ENCODE peak calls at places on chromosomes 12 and 14, in five cellular contexts. O is astrocyte, H is fibroblast of the aortic adventitia, N is foreskin keratinocyte, M is PC-9. U is an unnamed sample.
A peak's percentile ranks its signal among the peaks of the same experiment; 100 is the strongest.

GRCh38 chr14:45085004-45085403 is 1.1 kb downstream of the PRPF39 start:
- DNase-seq in O (peak; percentile 12), N (peak; percentile 19), M (no peak), H (peak; percentile 61), U (no peak)

GRCh38 chr12:81668475-81668874 is 90.7 kb downstream of the PPFIA2 start:
- DNase-seq in N (peak; percentile 88), H (peak; percentile 78), O (peak; percentile 100), M (no peak), U (no peak)

GRCh38 chr14:32472512-32473472 is 143.7 kb downstream of the AKAP6 start:
- DNase-seq in M (peak; percentile 79), N (peak; percentile 94), O (peak; percentile 74), H (peak; percentile 84), U (peak; percentile 61)

GRCh38 chr14:102848830-102849521 is 71.7 kb downstream of the TRAF3 start:
- DNase-seq in N (no peak), M (no peak), H (no peak), O (peak; percentile 20), U (peak; percentile 33)

GRCh38 chr12:121748571-121749265 is 36.2 kb downstream of the TMEM120B start:
- DNase-seq in N (peak; percentile 27), O (peak; percentile 86), H (peak; percentile 80), M (peak; percentile 66), U (no peak)

GRCh38 chr12:30939234-30939633 is 12.7 kb downstream of the TSPAN11 start:
- DNase-seq in O (no peak), H (no peak), M (peak; percentile 37), N (no peak), U (no peak)

GRCh38 chr12:68233498-68233897 is 7.9 kb upstream of the IL26 start:
- DNase-seq in N (no peak), O (no peak), H (no peak), M (no peak), U (no peak)

GRCh38 chr12:131912526-131913274 is 16.4 kb upstream of the PUS1 start:
- DNase-seq in H (peak; percentile 76), M (no peak), O (peak; percentile 80), N (no peak), U (peak; percentile 97)

GRCh38 chr14:56979961-56980360 is 169.7 kb upstream of the OTX2 start:
- DNase-seq in O (no peak), H (no peak), M (no peak), N (no peak), U (no peak)

GRCh38 chr14:61973981-61974380 is 211.8 kb downstream of the SNAPC1 start:
- DNase-seq in O (peak; percentile 72), M (no peak), H (no peak), N (peak; percentile 69), U (no peak)

GRCh38 chr12:14960548-14961465 is 594 bp downstream of the ARHGDIB start:
- DNase-seq in O (peak; percentile 56), N (peak; percentile 82), H (peak; percentile 34), M (peak; percentile 85), U (peak; percentile 65)

GRCh38 chr14:70064111-70064885 is 124.5 kb downstream of the SLC8A3 start:
- DNase-seq in M (no peak), H (no peak), N (no peak), O (no peak), U (no peak)

GRCh38 chr12:91781114-91781513 is 364.5 kb downstream of the BTG1 start:
- DNase-seq in N (peak; percentile 44), O (peak; percentile 25), H (peak; percentile 32), M (no peak), U (no peak)

GRCh38 chr14:38989917-38990546 is 113.0 kb downstream of the SEC23A start:
- DNase-seq in O (no peak), N (no peak), M (no peak), H (no peak), U (no peak)

GRCh38 chr14:95597784-95598204 is 62.9 kb downstream of the GLRX5 start:
- DNase-seq in N (peak; percentile 11), O (peak; percentile 14), H (peak; percentile 24), M (no peak), U (no peak)

GRCh38 chr14:80658733-80659132 is 282.8 kb downstream of the CEP128 start:
- DNase-seq in N (no peak), O (no peak), H (no peak), M (no peak), U (no peak)

GRCh38 chr12:94603434-94604068 is 46.8 kb downstream of the TMCC3 start:
- DNase-seq in H (peak; percentile 11), O (no peak), N (no peak), M (no peak), U (no peak)

GRCh38 chr12:112199136-112199535 is 73.8 kb downstream of the TRAFD1 start:
- DNase-seq in M (no peak), H (no peak), N (no peak), O (no peak), U (no peak)

GRCh38 chr14:103746706-103747105 is 31.1 kb downstream of the ZFYVE21 start:
- DNase-seq in H (peak; percentile 42), M (no peak), N (no peak), O (peak; percentile 71), U (no peak)

GRCh38 chr12:110067531-110067930 is 19.2 kb upstream of the C12orf76 start:
- DNase-seq in N (no peak), M (no peak), H (no peak), O (no peak), U (no peak)

GRCh38 chr14:30572237-30572636 is 13.3 kb downstream of the G2E3 start:
- DNase-seq in O (no peak), N (no peak), H (no peak), M (no peak), U (no peak)

GRCh38 chr14:86141966-86142365 is 612.0 kb downstream of the FLRT2 start:
- DNase-seq in M (no peak), O (no peak), N (no peak), H (no peak), U (no peak)

GRCh38 chr12:32476446-32476845 is 77.1 kb downstream of the FGD4 start:
- DNase-seq in N (no peak), H (no peak), O (no peak), M (no peak), U (no peak)

GRCh38 chr12:121139301-121139700 is 6.6 kb downstream of the P2RX7 start:
- DNase-seq in O (no peak), N (no peak), M (no peak), H (no peak), U (no peak)

GRCh38 chr12:99658950-99659349 is 11.4 kb downstream of the GARIN6 start:
- DNase-seq in O (peak; percentile 0), M (no peak), H (no peak), N (peak; percentile 7), U (no peak)

GRCh38 chr12:25884920-25885234 is 73.6 kb upstream of the RASSF8 start:
- DNase-seq in M (no peak), N (no peak), H (no peak), O (no peak), U (no peak)

GRCh38 chr12:79822475-79822874 is 112.4 kb downstream of the PPP1R12A start:
- DNase-seq in H (no peak), O (no peak), M (no peak), N (peak; percentile 76), U (no peak)

GRCh38 chr12:79826267-79827128 is 108.4 kb downstream of the PPP1R12A start:
- DNase-seq in O (no peak), N (peak; percentile 9), M (no peak), H (no peak), U (no peak)

GRCh38 chr12:79830425-79830824 is 104.5 kb downstream of the PPP1R12A start:
- DNase-seq in M (no peak), N (no peak), H (no peak), O (no peak), U (no peak)

GRCh38 chr12:79827484-79827883 is 107.4 kb downstream of the PPP1R12A start:
- DNase-seq in N (no peak), O (no peak), H (no peak), M (no peak), U (no peak)
- TF ChIP-seq CTCF in N (no peak), O (no peak), H (no peak), M (no peak), U (no peak)

GRCh38 chr12:49232940-49233841 is 31.7 kb upstream of the TUBA1C start:
- DNase-seq in O (peak; percentile 62), M (no peak), N (no peak), H (no peak), U (peak; percentile 82)
- TF ChIP-seq CTCF in O (peak; percentile 32), M (no peak), N (no peak), H (no peak), U (no peak)

DNA sequence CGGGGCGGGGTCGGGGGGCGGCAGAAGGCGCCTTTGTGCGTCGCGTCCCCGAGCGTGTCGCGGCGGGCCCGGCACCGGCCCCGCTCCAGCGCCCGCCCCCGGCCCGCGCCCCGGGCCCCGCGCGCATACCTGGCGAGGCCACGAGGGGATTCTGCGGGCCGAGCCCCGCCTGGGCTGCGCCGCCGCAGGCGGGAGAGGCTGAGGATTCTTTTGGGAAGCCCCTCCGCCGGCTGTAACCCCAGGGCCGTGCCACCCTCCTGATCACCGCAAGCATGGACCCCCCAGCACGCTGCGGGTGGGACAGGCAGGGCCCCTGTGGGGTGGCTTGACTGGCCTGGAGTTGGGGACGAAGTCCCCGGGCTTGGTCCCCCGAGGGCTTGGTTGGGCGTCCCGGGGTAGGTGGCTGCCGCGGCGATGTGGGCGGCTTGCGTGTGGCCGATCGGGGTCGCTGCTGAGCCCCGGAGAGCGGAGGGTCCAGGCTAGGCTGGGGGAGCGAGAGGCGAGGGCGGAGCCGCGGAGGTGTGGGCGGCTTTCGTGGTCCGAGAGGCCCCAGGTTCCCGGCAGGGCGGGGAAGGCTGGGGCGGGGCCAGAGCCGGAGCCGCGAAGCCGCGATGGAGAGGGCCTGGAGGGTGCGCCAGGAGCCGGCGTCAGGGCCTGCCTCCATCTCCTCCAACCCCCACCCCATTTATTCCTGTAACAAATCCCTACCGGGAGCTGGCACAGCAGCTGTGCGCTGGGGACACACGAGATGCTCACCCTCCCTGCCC is 28.4 kb upstream of the GPR132 start:
- DNase-seq in N (peak; percentile 71), O (peak; percentile 70), M (peak; percentile 66), H (peak; percentile 54), U (peak; percentile 77)
- TF ChIP-seq CTCF in N (peak; percentile 77), O (no peak), M (peak; percentile 67), H (peak; percentile 52), U (peak; percentile 32)

GRCh38 chr14:93346926-93347721 is at the start of gene COX8C:
- DNase-seq in M (no peak), N (no peak), H (no peak), O (no peak), U (no peak)
- TF ChIP-seq CTCF in M (peak; percentile 15), N (no peak), H (no peak), O (no peak), U (no peak)